ENCODE peak calls at places on chromosomes 3 and 15, in seven cellular contexts. B is endodermal cell; X is ovary; W is AG10803; U is cardiac muscle cell; Z is CD8-positive, alpha-beta T cell; R is foreskin fibroblast. C is an unnamed sample.

GRCh38 chr15:51879555-51879954 is 50.1 kb downstream of the TMOD3 start:
- DNase-seq in B (no peak), X (no peak), W (peak), U (no peak), Z (no peak), R (peak), C (no peak)

GRCh38 chr3:182919866-182920357 is 60.4 kb downstream of the DCUN1D1 start:
- DNase-seq in B (no peak), X (no peak), W (no peak), U (no peak), Z (no peak), R (no peak), C (no peak)

GRCh38 chr3:52237006-52237658 is 1.8 kb downstream of the TWF2 start:
- DNase-seq in B (peak), X (peak), W (no peak), U (no peak), Z (no peak), R (no peak), C (no peak)

GRCh38 chr3:153162513-153163348 is 705 bp downstream of the RAP2B start:
- DNase-seq in B (peak), X (peak), W (peak), U (peak), Z (peak), R (no peak), C (peak)

GRCh38 chr15:72195101-72195511 is 2.5 kb downstream of the GRAMD2A start:
- DNase-seq in B (peak), X (no peak), W (no peak), U (no peak), Z (no peak), R (no peak), C (no peak)

GRCh38 chr15:90463381-90463780 is 66.3 kb upstream of the CRTC3 start:
- DNase-seq in B (no peak), X (no peak), W (peak), U (no peak), Z (no peak), R (peak), C (no peak)

GRCh38 chr15:31442203-31443090 is 115.8 kb downstream of the KLF13 start:
- DNase-seq in B (peak), X (no peak), W (peak), U (no peak), Z (no peak), R (peak), C (no peak)

GRCh38 chr3:115399751-115400150 is 223.6 kb upstream of the GAP43 start:
- DNase-seq in B (no peak), X (no peak), W (no peak), U (no peak), Z (no peak), R (no peak), C (no peak)

GRCh38 chr3:185332026-185332735 is 30.8 kb upstream of the MAP3K13 start:
- DNase-seq in B (no peak), X (no peak), W (peak), U (no peak), Z (no peak), R (peak), C (no peak)

GRCh38 chr3:186320862-186321568 is 41.0 kb downstream of the DGKG start:
- DNase-seq in B (no peak), X (no peak), W (peak), U (no peak), Z (no peak), R (peak), C (no peak)

GRCh38 chr3:108664266-108664665 is 74.7 kb downstream of the DZIP3 start:
- DNase-seq in B (no peak), X (no peak), W (peak), U (no peak), Z (no peak), R (no peak), C (no peak)

GRCh38 chr3:147132168-147132567 is 274.2 kb downstream of the ZIC4 start:
- DNase-seq in B (no peak), X (no peak), W (no peak), U (no peak), Z (no peak), R (no peak), C (no peak)

GRCh38 chr3:160473978-160474377 is 24.4 kb upstream of the TRIM59 start:
- DNase-seq in B (no peak), X (no peak), W (peak), U (no peak), Z (no peak), R (peak), C (no peak)

GRCh38 chr3:49616491-49616941 is 57.6 kb upstream of the APEH start:
- DNase-seq in B (peak), X (no peak), W (peak), U (no peak), Z (no peak), R (no peak), C (no peak)

GRCh38 chr15:48058371-48058770 is 62.4 kb upstream of the SLC24A5 start:
- DNase-seq in B (no peak), X (no peak), W (no peak), U (no peak), Z (no peak), R (no peak), C (no peak)

GRCh38 chr3:9704343-9705322 is 1.0 kb downstream of the CPNE9 start:
- DNase-seq in B (peak), X (peak), W (no peak), U (peak), Z (no peak), R (peak), C (peak)

GRCh38 chr3:103052236-103052830 is 617.5 kb downstream of the ZPLD1 start:
- DNase-seq in B (no peak), X (no peak), W (no peak), U (no peak), Z (no peak), R (no peak), C (no peak)

GRCh38 chr15:48177383-48177874 is 666 bp downstream of the MYEF2 start:
- DNase-seq in B (no peak), X (no peak), W (peak), U (peak), Z (no peak), R (peak), C (no peak)

GRCh38 chr3:55218577-55218976 is 268.5 kb downstream of the WNT5A start:
- DNase-seq in B (no peak), X (no peak), W (no peak), U (no peak), Z (no peak), R (no peak), C (no peak)

GRCh38 chr3:158095302-158095997 is 10.8 kb downstream of the SHOX2 start:
- DNase-seq in B (peak), X (no peak), W (no peak), U (no peak), Z (no peak), R (no peak), C (no peak)

GRCh38 chr15:40565333-40566238 is 744 bp upstream of the CCDC32 start:
- DNase-seq in B (no peak), X (no peak), W (no peak), U (no peak), Z (no peak), R (no peak), C (no peak)

GRCh38 chr3:42823351-42823750 is 14.1 kb downstream of the ACKR2 start:
- DNase-seq in B (no peak), X (no peak), W (no peak), U (no peak), Z (no peak), R (no peak), C (no peak)

GRCh38 chr3:155370198-155370597 is 76.7 kb upstream of the STRIT1 start:
- DNase-seq in B (no peak), X (no peak), W (no peak), U (no peak), Z (no peak), R (no peak), C (peak)

GRCh38 chr3:13030649-13031048 is 42.6 kb downstream of the IQSEC1 start:
- DNase-seq in B (no peak), X (no peak), W (no peak), U (no peak), Z (no peak), R (no peak), C (no peak)

GRCh38 chr3:124584552-124585391 is 145.5 kb upstream of the UMPS start:
- DNase-seq in B (peak), X (peak), W (no peak), U (peak), Z (peak), R (no peak), C (peak)

GRCh38 chr3:129224984-129225393 is 24.4 kb upstream of the COPG1 start:
- DNase-seq in B (peak), X (peak), W (peak), U (no peak), Z (no peak), R (peak), C (no peak)

GRCh38 chr15:47603026-47603425 is 114.3 kb upstream of the SEMA6D start:
- DNase-seq in B (no peak), X (no peak), W (no peak), U (no peak), Z (no peak), R (peak), C (no peak)

GRCh38 chr3:187798531-187799520 is 53.6 kb upstream of the BCL6 start:
- DNase-seq in B (no peak), X (no peak), W (no peak), U (no peak), Z (no peak), R (no peak), C (peak)

GRCh38 chr3:71690222-71690821 is 34.9 kb downstream of the EIF4E3 start:
- DNase-seq in B (no peak), X (peak), W (peak), U (no peak), Z (no peak), R (peak), C (no peak)

GRCh38 chr3:66400381-66401156 is 100.3 kb downstream of the LRIG1 start:
- DNase-seq in B (peak), X (no peak), W (no peak), U (no peak), Z (no peak), R (no peak), C (no peak)

GRCh38 chr3:116886202-116886893 is 176.8 kb downstream of the TUSC7 start:
- DNase-seq in B (no peak), X (no peak), W (no peak), U (no peak), Z (no peak), R (no peak), C (no peak)

GRCh38 chr15:25801586-25802284 is 61.4 kb downstream of the ATP10A start:
- DNase-seq in B (no peak), X (no peak), W (no peak), U (no peak), Z (no peak), R (no peak), C (no peak)

GRCh38 chr3:12286927-12287726 is 1.7 kb upstream of the PPARG start:
- DNase-seq in B (peak), X (peak), W (no peak), U (peak), Z (no peak), R (no peak), C (peak)

GRCh38 chr15:80182611-80183210 is 29.9 kb downstream of the FAH start:
- DNase-seq in B (no peak), X (no peak), W (peak), U (peak), Z (no peak), R (peak), C (no peak)

GRCh38 chr3:140007946-140008692 is 73.1 kb downstream of the CLSTN2 start:
- DNase-seq in B (no peak), X (no peak), W (no peak), U (no peak), Z (no peak), R (no peak), C (no peak)

DNA sequence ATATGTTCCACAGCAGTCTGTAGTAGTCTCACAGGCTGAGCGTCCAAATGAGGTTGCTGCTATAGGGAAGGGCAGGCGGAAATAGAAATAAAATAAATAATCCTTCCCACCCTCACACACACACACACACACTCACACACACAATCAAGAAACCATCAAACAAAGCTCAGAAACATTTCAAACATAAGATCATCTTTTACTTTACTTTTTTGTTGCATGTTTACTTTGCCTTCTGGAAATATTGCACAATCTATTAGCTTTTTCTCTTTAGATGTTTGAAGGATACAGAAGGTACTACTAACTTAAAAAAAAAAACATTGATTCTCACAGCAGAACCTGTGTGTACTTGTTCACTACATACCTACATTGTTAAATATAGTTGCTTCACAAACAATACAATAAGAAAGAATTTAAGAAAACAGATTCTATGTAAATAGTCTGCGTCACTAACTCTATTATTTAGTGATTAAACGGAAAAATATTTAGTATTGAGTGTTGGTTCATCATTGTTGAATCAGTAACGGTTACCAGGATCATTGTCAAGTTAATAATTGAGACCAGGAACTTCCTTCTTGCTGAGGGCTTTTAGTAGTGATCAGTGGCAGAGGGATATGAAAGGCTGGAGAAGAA is 20.5 kb downstream of the ALCAM start:
- DNase-seq in B (no peak), X (no peak), W (peak), U (no peak), Z (no peak), R (peak), C (no peak)
- H3K4me3 ChIP-seq in B (no peak), X (no peak), W (no peak), U (no peak), Z (no peak), R (no peak), C (no peak)

GRCh38 chr15:98774756-98775497 is 126.6 kb downstream of the IGF1R start:
- DNase-seq in B (peak), X (no peak), W (no peak), U (no peak), Z (no peak), R (no peak), C (no peak)
- H3K4me3 ChIP-seq in B (no peak), X (no peak), W (no peak), U (no peak), Z (no peak), R (no peak), C (no peak)

DNA sequence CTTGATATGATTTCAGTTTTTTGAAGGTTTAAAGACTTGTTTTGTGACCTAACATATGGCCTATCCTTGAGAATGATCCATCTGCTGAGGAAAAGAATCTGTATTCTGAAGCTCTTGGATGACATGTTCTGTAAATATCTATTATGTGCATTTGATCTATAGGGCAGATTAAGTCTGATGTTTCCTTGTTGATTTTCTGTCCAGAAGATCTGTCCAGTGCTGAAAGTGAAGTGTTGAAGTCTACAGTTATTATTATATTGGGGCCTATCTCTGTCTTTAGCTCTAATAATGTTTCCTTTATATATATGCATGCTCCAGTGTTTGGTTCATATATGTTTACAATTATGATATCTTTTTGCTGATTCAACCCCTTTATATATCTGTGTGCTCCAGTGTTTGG is 362.8 kb downstream of the EPHA6 start:
- DNase-seq in B (no peak), X (no peak), W (no peak), U (no peak), Z (no peak), R (no peak), C (no peak)
- H3K4me3 ChIP-seq in B (no peak), X (no peak), W (no peak), U (no peak), Z (no peak), R (no peak), C (no peak)

GRCh38 chr15:81183403-81183760 is 13.3 kb upstream of the IL16 start:
- DNase-seq in B (no peak), X (no peak), W (no peak), U (no peak), Z (no peak), R (no peak), C (no peak)
- H3K4me3 ChIP-seq in B (no peak), X (peak), W (peak), U (no peak), Z (no peak), R (peak), C (peak)

DNA sequence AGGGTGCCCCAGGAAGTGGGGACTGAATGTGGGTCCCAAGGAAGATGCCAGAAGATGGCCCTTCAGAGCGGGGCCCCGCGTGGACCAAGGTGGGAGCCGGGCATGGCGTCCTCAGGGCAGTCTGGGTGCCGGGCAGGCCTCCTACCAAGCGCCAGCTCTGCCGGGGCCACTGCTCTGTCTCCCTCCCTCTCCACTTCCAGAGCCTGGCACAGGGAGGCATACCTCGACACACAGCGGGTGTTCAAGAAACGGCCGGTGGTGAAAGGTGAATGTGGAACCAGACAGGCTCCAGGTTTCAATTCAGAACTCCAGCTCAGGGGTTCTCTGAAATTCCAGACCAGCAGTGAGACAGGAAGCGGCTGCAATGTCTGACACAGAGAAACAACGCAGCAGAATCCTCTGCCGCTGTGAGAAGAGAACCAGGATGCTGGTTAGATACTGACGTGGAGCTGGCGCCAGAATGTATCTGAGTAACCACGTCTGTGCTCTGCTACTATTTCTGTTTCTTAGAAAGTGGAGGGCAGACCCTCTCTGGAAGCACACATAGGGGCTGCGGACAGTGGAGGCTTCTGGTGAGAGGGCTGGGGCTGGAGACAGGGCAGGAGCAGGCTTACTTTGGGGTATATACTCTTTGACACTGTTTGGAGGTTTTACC is 12.8 kb downstream of the BFSP2 start:
- DNase-seq in B (peak), X (no peak), W (peak), U (no peak), Z (no peak), R (peak), C (no peak)
- H3K4me3 ChIP-seq in B (no peak), X (no peak), W (peak), U (no peak), Z (no peak), R (peak), C (no peak)

GRCh38 chr3:190516416-190516815 is 2.5 kb downstream of the IL1RAP start:
- DNase-seq in B (no peak), X (no peak), W (peak), U (no peak), Z (no peak), R (no peak), C (no peak)

GRCh38 chr3:190517696-190518095 is 3.8 kb downstream of the IL1RAP start:
- DNase-seq in B (no peak), X (no peak), W (peak), U (no peak), Z (no peak), R (peak), C (no peak)

GRCh38 chr3:190513409-190514162 is at the start of gene IL1RAP:
- DNase-seq in B (peak), X (peak), W (peak), U (peak), Z (peak), R (peak), C (peak)

GRCh38 chr3:190514163-190515153 is 573 bp downstream of the IL1RAP start:
- DNase-seq in B (peak), X (peak), W (peak), U (peak), Z (peak), R (peak), C (peak)

GRCh38 chr3:190512666-190513065 is 1.2 kb upstream of the IL1RAP start:
- DNase-seq in B (no peak), X (no peak), W (no peak), U (no peak), Z (no peak), R (no peak), C (no peak)
- H3K4me3 ChIP-seq in B (no peak), X (no peak), W (no peak), U (no peak), Z (peak), R (no peak), C (no peak)

GRCh38 chr15:65305776-65306175 is 1.3 kb downstream of the RNU5B-1 start:
- DNase-seq in B (no peak), X (peak), W (no peak), U (no peak), Z (no peak), R (no peak), C (no peak)

GRCh38 chr15:65304393-65305143 is at the start of gene RNU5B-1:
- DNase-seq in B (peak), X (peak), W (peak), U (peak), Z (peak), R (peak), C (no peak)

GRCh38 chr15:65303687-65304392 is 637 bp upstream of the RNU5B-1 start:
- DNase-seq in B (peak), X (peak), W (peak), U (peak), Z (peak), R (peak), C (peak)

GRCh38 chr15:65306551-65306950 is 2.1 kb downstream of the RNU5B-1 start:
- DNase-seq in B (no peak), X (no peak), W (no peak), U (no peak), Z (no peak), R (no peak), C (no peak)

GRCh38 chr15:65305144-65305758 is 774 bp downstream of the RNU5B-1 start:
- DNase-seq in B (no peak), X (peak), W (no peak), U (no peak), Z (no peak), R (no peak), C (no peak)
- H3K4me3 ChIP-seq in B (no peak), X (peak), W (peak), U (no peak), Z (peak), R (no peak), C (peak)

C was measured in upper lobe of left lung.